ENCODE peak calls at places on chromosomes 6 and 20, in four cellular contexts. H is adrenal gland; I is body of pancreas; L is CD8-positive, alpha-beta memory T cell. K is an unnamed sample.

GRCh38 chr6:91697010-91697694 is 1110.3 kb upstream of the MAP3K7 start:
- DNase-seq in H (no peak), I (no peak), L (no peak), K (no peak)

GRCh38 chr20:42945194-42945593 is 244.5 kb downstream of the PTPRT start:
- DNase-seq in H (no peak), I (no peak), L (no peak), K (peak; percentile 92)

GRCh38 chr20:14264869-14265268 is 72.5 kb downstream of the FLRT3 start:
- DNase-seq in H (no peak), I (no peak), L (no peak), K (no peak)

GRCh38 chr20:45940053-45940452 is 5.6 kb downstream of the PCIF1 start:
- DNase-seq in H (no peak), I (no peak), L (no peak), K (no peak)

GRCh38 chr6:75449625-75450206 is 43.9 kb downstream of the FILIP1 start:
- DNase-seq in H (no peak), I (no peak), L (no peak), K (no peak)

GRCh38 chr6:139369068-139369467 is 5.4 kb downstream of the CITED2 start:
- DNase-seq in H (no peak), I (no peak), L (no peak), K (no peak)

GRCh38 chr6:146381486-146381885 is 162.1 kb upstream of the RAB32 start:
- DNase-seq in H (no peak), I (no peak), L (no peak), K (no peak)

GRCh38 chr6:7773914-7774313 is 48.0 kb downstream of the BMP6 start:
- DNase-seq in H (no peak), I (no peak), L (no peak), K (no peak)

GRCh38 chr6:159969921-159970320 is 1.0 kb downstream of the IGF2R start:
- DNase-seq in H (peak; percentile 86), I (peak; percentile 67), L (no peak), K (peak; percentile 90)

GRCh38 chr6:139983555-139984276 is 609.3 kb upstream of the CITED2 start:
- DNase-seq in H (no peak), I (no peak), L (no peak), K (no peak)

GRCh38 chr6:116631379-116631990 is 15.2 kb downstream of the RSPH4A start:
- DNase-seq in H (no peak), I (peak; percentile 82), L (no peak), K (no peak)

GRCh38 chr6:5179917-5180316 is 80.8 kb downstream of the LYRM4 start:
- DNase-seq in H (no peak), I (no peak), L (no peak), K (no peak)

GRCh38 chr20:22383156-22383555 is 201.2 kb downstream of the FOXA2 start:
- DNase-seq in H (no peak), I (no peak), L (no peak), K (peak; percentile 42)

GRCh38 chr6:11494786-11495564 is 42.6 kb upstream of the TMEM170B start:
- DNase-seq in H (no peak), I (no peak), L (no peak), K (no peak)

GRCh38 chr20:59817406-59817805 is 116.0 kb downstream of the SYCP2 start:
- DNase-seq in H (no peak), I (no peak), L (no peak), K (no peak)

GRCh38 chr20:13416531-13416930 is 195.5 kb downstream of the ISM1 start:
- DNase-seq in H (no peak), I (no peak), L (no peak), K (no peak)

GRCh38 chr20:45097485-45098095 is 3.3 kb downstream of the KCNS1 start:
- DNase-seq in H (peak; percentile 56), I (peak; percentile 28), L (peak; percentile 24), K (no peak)

GRCh38 chr6:128993161-128993560 is 110.2 kb downstream of the LAMA2 start:
- DNase-seq in H (no peak), I (no peak), L (no peak), K (no peak)

GRCh38 chr6:112839525-112839961 is 492.4 kb downstream of the RFPL4B start:
- DNase-seq in H (no peak), I (no peak), L (no peak), K (peak; percentile 48)

GRCh38 chr6:121651420-121651819 is 216.0 kb downstream of the GJA1 start:
- DNase-seq in H (no peak), I (no peak), L (peak; percentile 55), K (no peak)

GRCh38 chr20:45758096-45758495 is 33.6 kb downstream of the WFDC3 start:
- DNase-seq in H (no peak), I (no peak), L (no peak), K (no peak)

GRCh38 chr20:62318411-62319345 is 15.9 kb downstream of the ADRM1 start:
- DNase-seq in H (no peak), I (no peak), L (no peak), K (no peak)

GRCh38 chr20:52311209-52311794 is 119.7 kb upstream of the ZFP64 start:
- DNase-seq in H (no peak), I (no peak), L (no peak), K (no peak)

GRCh38 chr6:163188746-163189145 is 225.8 kb upstream of the QKI start:
- DNase-seq in H (no peak), I (no peak), L (no peak), K (no peak)

GRCh38 chr20:29876911-29877285 is 1380.6 kb upstream of the DEFB115 start:
- DNase-seq in H (no peak), I (peak; percentile 6), L (no peak), K (no peak)

GRCh38 chr6:108193120-108193519 is 27.3 kb downstream of the NR2E1 start:
- DNase-seq in H (no peak), I (no peak), L (no peak), K (no peak)

GRCh38 chr20:58893355-58894151 is 41.0 kb downstream of the GNAS start:
- DNase-seq in H (no peak), I (no peak), L (no peak), K (no peak)

GRCh38 chr6:148776321-148776966 is 29.6 kb downstream of the UST start:
- DNase-seq in H (no peak), I (no peak), L (no peak), K (no peak)

GRCh38 chr20:2515203-2515602 is 6.5 kb upstream of the ZNF343 start:
- DNase-seq in H (no peak), I (no peak), L (no peak), K (no peak)

GRCh38 chr20:53872081-53872541 is 198.3 kb downstream of the BCAS1 start:
- DNase-seq in H (no peak), I (no peak), L (peak; percentile 71), K (no peak)

GRCh38 chr20:50418890-50419642 is 91.1 kb upstream of the PTPN1 start:
- DNase-seq in H (no peak), I (peak; percentile 18), L (no peak), K (peak; percentile 55)

GRCh38 chr6:153595903-153596302 is 443.1 kb upstream of the OPRM1 start:
- DNase-seq in H (no peak), I (no peak), L (no peak), K (no peak)

GRCh38 chr6:154614101-154614500 is 103.6 kb upstream of the CNKSR3 start:
- DNase-seq in H (no peak), I (no peak), L (no peak), K (no peak)

GRCh38 chr20:33839591-33839990 is 28.4 kb downstream of the CHMP4B start:
- DNase-seq in H (peak; percentile 78), I (peak; percentile 92), L (no peak), K (no peak)

GRCh38 chr20:11993886-11994466 is 76.3 kb downstream of the BTBD3 start:
- DNase-seq in H (no peak), I (no peak), L (no peak), K (peak; percentile 22)

GRCh38 chr6:25027221-25027916 is 91.6 kb upstream of the RIPOR2 start:
- DNase-seq in H (no peak), I (no peak), L (peak; percentile 67), K (no peak)

GRCh38 chr20:25313608-25314007 is 65.7 kb downstream of the PYGB start:
- DNase-seq in H (peak; percentile 42), I (no peak), L (no peak), K (no peak)

DNA sequence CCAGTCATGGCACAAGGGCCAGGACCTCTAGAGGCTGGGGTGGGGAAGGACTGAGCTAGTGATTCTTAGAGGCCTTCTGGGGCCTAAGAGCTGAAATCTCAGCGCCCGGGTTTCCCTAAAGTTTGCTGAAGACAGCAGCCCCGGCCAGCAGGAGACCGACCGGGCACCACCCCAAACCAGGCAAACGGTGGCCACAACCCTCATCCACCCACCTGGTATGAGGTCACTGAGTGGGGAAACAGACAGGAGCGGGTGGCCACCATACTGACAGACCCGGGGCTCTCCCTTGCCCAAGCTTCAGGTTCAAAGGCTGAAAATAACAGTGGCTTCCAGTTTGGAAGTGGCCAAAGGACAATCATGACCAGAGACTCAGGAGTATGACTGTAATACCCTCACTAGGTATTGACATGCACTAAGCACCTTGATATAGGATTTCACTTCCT is 35.0 kb upstream of the ID1 start:
- DNase-seq in H (no peak), I (no peak), L (no peak), K (no peak)
- H3K4me1 ChIP-seq in H (peaks cover 24% of the 10 kb centered on the region), I (peaks cover 30% of the 10 kb centered on the region), L (peaks cover 14% of the 10 kb centered on the region), K (peaks cover 20% of the 10 kb centered on the region)

DNA sequence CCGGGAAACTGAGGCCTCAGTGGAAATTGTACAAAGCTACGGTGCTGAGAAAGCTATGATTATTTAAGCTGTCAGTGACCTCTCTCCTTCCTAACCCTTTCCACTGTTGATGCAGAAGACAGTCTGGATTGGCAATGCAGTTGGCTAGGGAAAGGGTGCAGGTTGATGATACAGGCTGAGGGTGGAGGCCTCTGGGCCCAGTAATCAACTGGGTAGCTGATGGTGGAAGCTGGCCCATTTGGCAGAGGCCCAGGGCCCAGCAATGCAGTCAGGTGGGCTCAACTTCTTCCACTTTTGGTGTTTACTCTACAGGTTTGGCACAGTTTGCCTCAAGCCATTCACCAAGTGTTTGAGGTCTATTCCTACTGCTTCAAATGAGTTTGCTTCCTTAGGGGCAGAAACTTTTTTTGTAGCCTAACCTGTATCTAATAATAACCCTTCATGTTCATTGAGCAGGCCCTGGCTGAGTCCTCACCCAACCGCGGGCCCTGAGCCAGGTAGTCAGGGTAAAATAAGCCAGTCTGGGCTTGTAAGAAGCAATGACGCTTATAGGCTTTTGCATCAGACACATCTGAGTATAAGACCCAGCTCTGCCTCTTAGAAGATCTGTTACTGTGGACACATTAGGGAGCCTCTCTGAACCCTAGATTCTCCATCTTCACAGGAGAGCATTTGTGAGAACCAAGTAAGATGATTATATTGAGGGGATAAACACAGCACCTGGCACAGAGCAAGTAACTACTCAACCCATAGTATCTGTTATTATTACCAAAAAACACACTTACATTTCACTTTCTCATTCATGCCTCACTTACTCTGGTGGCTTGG is 12.0 kb downstream of the BCL2L1 start:
- DNase-seq in H (no peak), I (peak; percentile 61), L (no peak), K (no peak)
- H3K4me3 ChIP-seq in H (no peak overlapping the region), I (no peak overlapping the region), L (no peak overlapping the region), K (no peak overlapping the region)

DNA sequence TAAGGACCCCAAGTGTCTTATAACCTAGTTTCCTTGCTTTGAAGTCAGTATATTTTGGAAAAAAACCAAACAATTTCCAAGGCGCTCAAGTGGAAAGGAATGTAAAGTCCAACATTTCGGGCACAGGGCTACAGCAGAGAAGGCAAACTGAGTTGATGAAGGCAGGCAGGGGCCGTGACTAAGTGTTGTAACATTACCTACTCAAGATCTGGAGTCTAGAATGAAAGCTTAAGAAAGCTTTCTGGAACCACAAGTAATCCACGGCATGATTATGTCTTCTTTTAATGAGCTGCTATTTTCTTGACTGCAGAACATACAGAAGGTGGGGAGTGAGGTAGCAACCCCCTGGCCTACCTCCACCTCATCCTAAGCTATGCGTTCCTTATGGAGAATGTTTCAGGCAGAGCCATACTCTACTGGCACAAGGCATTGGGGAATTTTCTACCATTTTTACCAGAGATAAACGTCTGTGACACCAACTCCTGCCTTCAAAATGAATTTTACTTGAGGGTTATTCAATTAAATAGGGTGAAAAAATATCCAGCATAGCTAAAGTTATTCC is 4.3 kb downstream of the PPP1R10 start:
- DNase-seq in H (no peak), I (no peak), L (no peak), K (no peak)
- H3K27ac ChIP-seq in H (peak overlapping the region; percentile 53), I (no peak overlapping the region), L (no peak overlapping the region), K (no peak overlapping the region)

GRCh38 chr6:15442467-15442866 is 196.6 kb downstream of the JARID2 start:
- DNase-seq in H (no peak), I (no peak), L (no peak), K (no peak)
- H3K4me1 ChIP-seq in H (peaks cover 57% of the 10 kb centered on the region), I (peaks cover 40% of the 10 kb centered on the region), L (peaks cover 28% of the 10 kb centered on the region), K (peaks cover 39% of the 10 kb centered on the region)